ENCODE peak calls at places on chromosome 17, in nine cellular contexts. B, X, O, K, Y, Z, I, H and V are unnamed samples.

GRCh38 chr17:80989586-80989913 is 2.1 kb upstream of the CHMP6 start:
- DNase-seq in B (no peak), X (no peak), O (no peak), K (peak), Y (no peak), Z (no peak), I (no peak), H (no peak), V (no peak)

GRCh38 chr17:4537451-4538235 is 17.5 kb downstream of the MYBBP1A start:
- DNase-seq in B (peak), X (no peak), O (no peak), K (no peak), Y (no peak), Z (no peak), I (no peak), H (no peak), V (no peak)

GRCh38 chr17:59423137-59423703 is 91.8 kb downstream of the YPEL2 start:
- DNase-seq in B (no peak), X (no peak), O (peak), K (no peak), Y (no peak), Z (no peak), I (no peak), H (no peak), V (peak)

GRCh38 chr17:80539022-80539421 is 5.6 kb upstream of the RPTOR start:
- DNase-seq in B (no peak), X (no peak), O (no peak), K (peak), Y (no peak), Z (no peak), I (peak), H (no peak), V (no peak)

GRCh38 chr17:7176870-7177209 is 2.3 kb downstream of the ASGR1 start:
- DNase-seq in B (no peak), X (no peak), O (no peak), K (peak), Y (peak), Z (no peak), I (no peak), H (peak), V (no peak)

GRCh38 chr17:57707892-57708291 is 37.2 kb downstream of the CCDC182 start:
- DNase-seq in B (no peak), X (no peak), O (peak), K (no peak), Y (peak), Z (no peak), I (no peak), H (no peak), V (no peak)

GRCh38 chr17:36881323-36881722 is 56.0 kb upstream of the LHX1 start:
- DNase-seq in B (no peak), X (no peak), O (no peak), K (no peak), Y (no peak), Z (no peak), I (no peak), H (no peak), V (no peak)

GRCh38 chr17:66934040-66934439 is 30.5 kb upstream of the CACNG4 start:
- DNase-seq in B (no peak), X (no peak), O (no peak), K (no peak), Y (no peak), Z (no peak), I (no peak), H (no peak), V (no peak)

GRCh38 chr17:68428498-68429172 is 28.7 kb downstream of the WIPI1 start:
- DNase-seq in B (no peak), X (no peak), O (no peak), K (no peak), Y (no peak), Z (no peak), I (no peak), H (no peak), V (peak)

GRCh38 chr17:70158581-70158980 is 10.8 kb upstream of the KCNJ2 start:
- DNase-seq in B (no peak), X (no peak), O (no peak), K (no peak), Y (no peak), Z (no peak), I (no peak), H (no peak), V (no peak)

GRCh38 chr17:64384253-64385186 is 6.1 kb downstream of the PECAM1 start:
- DNase-seq in B (peak), X (no peak), O (no peak), K (no peak), Y (no peak), Z (no peak), I (no peak), H (no peak), V (peak)

GRCh38 chr17:39485555-39485954 is 24.3 kb downstream of the CDK12 start:
- DNase-seq in B (no peak), X (peak), O (peak), K (no peak), Y (no peak), Z (no peak), I (no peak), H (no peak), V (peak)

GRCh38 chr17:67624886-67625656 is 92.7 kb upstream of the NOL11 start:
- DNase-seq in B (no peak), X (no peak), O (no peak), K (no peak), Y (no peak), Z (no peak), I (no peak), H (no peak), V (no peak)

GRCh38 chr17:17675925-17676534 is 5.2 kb upstream of the RAI1 start:
- DNase-seq in B (no peak), X (no peak), O (no peak), K (peak), Y (no peak), Z (no peak), I (peak), H (no peak), V (peak)

GRCh38 chr17:81129289-81129688 is 36.0 kb upstream of the PVALEF start:
- DNase-seq in B (no peak), X (no peak), O (no peak), K (no peak), Y (no peak), Z (no peak), I (no peak), H (no peak), V (no peak)

GRCh38 chr17:67487506-67487905 is 110.4 kb downstream of the PITPNC1 start:
- DNase-seq in B (no peak), X (no peak), O (peak), K (no peak), Y (no peak), Z (no peak), I (no peak), H (no peak), V (no peak)

GRCh38 chr17:18184143-18185007 is 747 bp downstream of the ALKBH5 start:
- DNase-seq in B (peak), X (no peak), O (peak), K (peak), Y (peak), Z (no peak), I (peak), H (peak), V (peak)

GRCh38 chr17:489758-490329 is 137.2 kb upstream of the RPH3AL start:
- DNase-seq in B (no peak), X (no peak), O (peak), K (peak), Y (peak), Z (no peak), I (peak), H (peak), V (no peak)

GRCh38 chr17:1239210-1239609 is 31.0 kb upstream of the BHLHA9 start:
- DNase-seq in B (no peak), X (peak), O (peak), K (no peak), Y (no peak), Z (no peak), I (no peak), H (no peak), V (no peak)

GRCh38 chr17:68182940-68183551 is 64.8 kb upstream of the AMZ2 start:
- DNase-seq in B (no peak), X (no peak), O (no peak), K (peak), Y (no peak), Z (no peak), I (peak), H (peak), V (peak)

GRCh38 chr17:37884516-37884915 is 39.7 kb upstream of the TBC1D3K start:
- DNase-seq in B (no peak), X (no peak), O (no peak), K (no peak), Y (no peak), Z (no peak), I (no peak), H (no peak), V (no peak)

GRCh38 chr17:21165922-21166598 is 39.3 kb downstream of the DHRS7B start:
- DNase-seq in B (no peak), X (no peak), O (no peak), K (no peak), Y (no peak), Z (no peak), I (no peak), H (no peak), V (no peak)

GRCh38 chr17:52148288-52148968 is 10.1 kb downstream of the CA10 start:
- DNase-seq in B (no peak), X (no peak), O (no peak), K (no peak), Y (no peak), Z (no peak), I (no peak), H (no peak), V (peak)

GRCh38 chr17:50905460-50905803 is 39.3 kb upstream of the TOB1 start:
- DNase-seq in B (no peak), X (no peak), O (no peak), K (no peak), Y (no peak), Z (no peak), I (no peak), H (no peak), V (no peak)

GRCh38 chr17:2222901-2223616 is 80.5 kb downstream of the SMG6 start:
- DNase-seq in B (no peak), X (no peak), O (peak), K (peak), Y (no peak), Z (no peak), I (no peak), H (peak), V (no peak)

GRCh38 chr17:36204724-36205500 is 6.0 kb upstream of the CCL4L2 start:
- DNase-seq in B (no peak), X (no peak), O (no peak), K (no peak), Y (no peak), Z (no peak), I (no peak), H (no peak), V (no peak)

GRCh38 chr17:80221401-80221800 is 1.2 kb downstream of the SLC26A11 start:
- DNase-seq in B (no peak), X (no peak), O (no peak), K (no peak), Y (no peak), Z (no peak), I (no peak), H (no peak), V (no peak)

GRCh38 chr17:37836593-37836992 is 87.6 kb upstream of the TBC1D3K start:
- DNase-seq in B (no peak), X (no peak), O (no peak), K (no peak), Y (no peak), Z (no peak), I (no peak), H (no peak), V (no peak)

GRCh38 chr17:40063915-40064531 is 1.3 kb downstream of the THRA start:
- DNase-seq in B (peak), X (no peak), O (no peak), K (no peak), Y (no peak), Z (no peak), I (no peak), H (no peak), V (no peak)

GRCh38 chr17:64157669-64158180 is 27.8 kb upstream of the ERN1 start:
- DNase-seq in B (no peak), X (no peak), O (no peak), K (no peak), Y (no peak), Z (no peak), I (no peak), H (no peak), V (no peak)

GRCh38 chr17:33686171-33686570 is 393.1 kb upstream of the ASIC2 start:
- DNase-seq in B (no peak), X (no peak), O (no peak), K (peak), Y (peak), Z (no peak), I (peak), H (peak), V (no peak)
- TF ChIP-seq CTCF in B (no peak), X (no peak), O (peak), K (peak), Y (peak), Z (peak), I (peak), H (peak), V (no peak)

GRCh38 chr17:42670199-42670924 is 6.4 kb downstream of the PLEKHH3 start:
- DNase-seq in B (no peak), X (no peak), O (no peak), K (peak), Y (no peak), Z (no peak), I (no peak), H (peak), V (no peak)
- TF ChIP-seq CTCF in B (no peak), X (no peak), O (no peak), K (peak), Y (no peak), Z (no peak), I (no peak), H (peak), V (no peak)

DNA sequence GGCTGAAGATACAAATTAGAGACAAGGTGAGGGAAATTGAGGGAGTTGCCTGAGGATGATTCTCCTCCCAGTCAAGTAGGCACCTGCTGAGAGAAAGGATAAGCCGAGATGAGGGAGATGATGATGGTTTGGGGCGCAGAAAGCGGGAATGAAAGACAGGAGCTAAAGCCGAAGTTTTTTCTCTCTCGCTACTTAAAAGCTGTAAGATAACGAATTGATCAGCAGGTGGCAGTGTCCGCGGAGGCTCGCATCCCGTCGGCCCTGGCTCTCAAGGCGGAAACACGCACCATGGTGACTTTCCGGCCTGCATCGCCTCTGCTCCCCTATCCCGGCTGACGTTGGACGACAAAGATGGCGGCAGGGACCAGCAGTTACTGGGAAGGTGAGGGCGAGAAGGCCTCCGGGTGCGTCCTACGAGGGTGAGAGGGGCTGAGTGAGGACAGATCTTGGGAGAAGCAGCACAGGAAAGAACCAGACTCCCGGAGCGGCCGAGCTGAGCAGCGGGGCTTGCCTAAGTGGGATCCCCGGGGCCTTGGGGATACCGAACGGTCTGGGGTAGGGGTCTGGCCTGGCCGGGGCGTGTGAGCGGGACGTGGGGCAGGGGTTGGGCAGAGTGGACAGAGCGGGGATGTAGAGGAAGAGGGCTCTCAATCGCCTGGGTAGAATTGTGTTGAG is at the start of gene GOSR1:
- DNase-seq in B (peak), X (peak), O (peak), K (peak), Y (peak), Z (peak), I (peak), H (peak), V (peak)
- TF ChIP-seq CTCF in B (peak), X (peak), O (peak), K (peak), Y (peak), Z (peak), I (peak), H (peak), V (peak)

GRCh38 chr17:76123749-76124581 is 17.1 kb downstream of the FOXJ1 start:
- DNase-seq in B (no peak), X (no peak), O (no peak), K (peak), Y (no peak), Z (no peak), I (peak), H (no peak), V (no peak)

GRCh38 chr17:76122411-76123126 is 18.5 kb downstream of the FOXJ1 start:
- DNase-seq in B (no peak), X (no peak), O (no peak), K (peak), Y (peak), Z (no peak), I (no peak), H (no peak), V (no peak)

GRCh38 chr17:76123127-76123499 is 17.9 kb downstream of the FOXJ1 start:
- DNase-seq in B (no peak), X (no peak), O (no peak), K (no peak), Y (no peak), Z (no peak), I (no peak), H (no peak), V (no peak)

GRCh38 chr17:76120658-76121008 is 17.0 kb upstream of the EXOC7 start:
- DNase-seq in B (no peak), X (no peak), O (no peak), K (no peak), Y (no peak), Z (no peak), I (no peak), H (no peak), V (no peak)

DNA sequence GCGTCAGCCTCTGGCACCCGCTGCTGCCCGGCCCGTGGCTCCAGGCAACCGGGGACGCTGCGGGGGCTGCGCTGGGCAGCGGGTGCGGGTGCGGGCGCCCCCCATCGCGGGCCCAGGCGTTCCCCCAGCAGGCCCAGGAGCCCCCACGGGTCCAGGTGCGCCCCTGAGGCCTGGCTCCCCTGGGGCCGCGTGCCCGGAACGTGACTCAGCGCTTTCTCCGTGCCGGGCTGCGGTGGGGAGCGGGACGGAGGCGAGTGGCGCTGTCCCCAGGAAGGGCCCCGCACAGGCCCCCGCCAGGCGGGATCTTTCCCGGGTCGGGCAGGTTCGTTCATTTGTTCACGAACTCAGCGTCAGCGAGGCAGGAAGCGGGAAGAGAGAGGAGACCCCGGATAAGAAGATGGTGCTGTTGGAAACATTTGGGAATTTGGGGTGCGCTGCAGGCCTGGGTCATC is 18.4 kb upstream of the EXOC7 start:
- DNase-seq in B (no peak), X (no peak), O (no peak), K (peak), Y (no peak), Z (no peak), I (no peak), H (no peak), V (no peak)
- TF ChIP-seq CTCF in B (no peak), X (no peak), O (no peak), K (no peak), Y (no peak), Z (no peak), I (no peak), H (no peak), V (no peak)

DNA sequence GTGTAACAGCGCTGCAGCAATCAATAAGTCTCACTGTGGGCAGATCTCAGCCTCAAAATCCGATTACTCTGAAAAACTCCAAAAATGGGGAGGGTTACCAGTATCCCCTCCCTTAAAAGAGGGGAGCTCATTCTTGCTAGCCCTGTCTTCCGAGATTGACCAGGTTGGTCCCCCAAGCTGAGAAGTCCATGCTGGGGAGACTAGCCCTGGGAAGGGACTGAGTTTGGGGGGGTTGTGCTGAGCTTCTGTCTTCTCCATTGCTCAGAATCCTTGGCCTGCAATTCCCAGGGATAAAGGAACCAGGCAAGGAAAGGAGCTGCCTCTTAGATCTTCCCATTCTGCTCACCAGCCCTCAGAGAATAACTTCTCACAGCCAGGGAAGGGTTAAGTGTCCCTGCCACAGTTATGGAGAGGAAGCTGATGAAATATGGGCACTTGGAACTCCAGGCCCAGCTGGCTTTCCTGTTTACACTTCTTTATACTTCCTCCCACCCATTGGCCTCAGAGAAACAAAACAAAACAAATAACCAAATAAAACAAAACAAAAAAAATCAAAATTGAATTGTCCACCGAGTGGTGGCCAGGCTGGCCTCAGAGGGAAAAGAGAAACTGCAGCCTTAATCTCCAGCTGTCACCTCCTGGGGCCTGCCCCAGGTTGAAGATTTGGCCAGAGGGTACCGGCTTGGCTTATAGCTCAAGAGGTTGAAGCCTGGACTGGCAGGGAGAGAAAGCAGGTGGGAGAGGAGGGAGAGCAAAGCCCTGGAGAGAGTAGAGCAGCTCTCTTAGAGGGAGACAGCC is 2.6 kb downstream of the HOXB3 start:
- DNase-seq in B (no peak), X (no peak), O (no peak), K (no peak), Y (no peak), Z (no peak), I (peak), H (no peak), V (no peak)
- TF ChIP-seq CTCF in B (no peak), X (no peak), O (no peak), K (no peak), Y (no peak), Z (no peak), I (no peak), H (no peak), V (no peak)

DNA sequence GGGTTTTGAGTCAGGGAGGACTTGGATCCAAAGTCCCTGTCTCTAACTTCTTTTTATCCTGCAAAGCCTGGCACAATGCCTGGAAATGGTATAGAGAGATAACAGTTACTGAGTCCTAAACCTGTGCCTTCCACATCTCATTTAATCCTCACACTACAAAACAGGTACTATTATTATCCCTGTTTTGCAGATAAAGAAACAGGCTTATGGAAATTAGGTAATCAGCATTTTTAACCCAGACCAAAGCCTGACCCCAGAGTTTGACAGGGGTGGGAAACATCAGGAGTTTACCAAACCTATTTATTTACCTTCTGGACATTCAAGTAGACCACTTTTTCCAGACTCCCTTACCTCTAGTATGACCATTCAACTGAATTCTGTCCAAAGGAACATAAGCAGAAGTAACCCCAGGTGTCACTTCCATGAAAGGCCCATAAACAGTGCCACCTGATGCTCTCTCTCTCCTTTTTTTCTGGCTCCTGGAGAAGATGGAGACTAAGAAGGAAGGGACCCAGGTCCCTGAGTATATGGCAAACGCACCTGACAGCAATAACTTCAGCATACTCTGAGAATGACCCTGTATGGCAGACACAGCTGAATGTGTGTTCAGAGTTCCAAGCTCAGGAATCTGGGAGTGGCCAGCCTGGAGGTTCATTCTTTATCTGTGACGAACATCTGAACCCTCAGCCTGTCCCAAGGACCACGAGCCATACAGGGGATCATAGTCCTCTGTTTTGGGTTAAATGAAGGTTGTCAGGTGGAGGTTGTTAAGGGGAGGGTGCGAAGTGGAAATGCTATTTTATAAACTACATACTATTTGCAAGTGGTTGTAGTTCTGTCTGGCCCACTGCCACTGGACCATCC is 62.7 kb downstream of the HLF start:
- DNase-seq in B (no peak), X (no peak), O (no peak), K (no peak), Y (no peak), Z (no peak), I (no peak), H (no peak), V (no peak)
- TF ChIP-seq CTCF in B (no peak), X (no peak), O (no peak), K (no peak), Y (no peak), Z (no peak), I (no peak), H (no peak), V (no peak)

GRCh38 chr17:44409309-44410028 is 20.0 kb upstream of the ITGA2B start:
- DNase-seq in B (no peak), X (no peak), O (no peak), K (no peak), Y (no peak), Z (no peak), I (no peak), H (no peak), V (no peak)
- TF ChIP-seq CTCF in B (no peak), X (no peak), O (no peak), K (no peak), Y (peak), Z (no peak), I (no peak), H (no peak), V (no peak)